ENCODE peak calls at places on chromosomes 2 and 18, in four cellular contexts. One of them, this sample, is unnamed.

GRCh38 chr2:215983581-215984351 is 29.6 kb downstream of the MREG start:
- DNase-seq in astrocyte of the spinal cord: no peak
- DNase-seq in H9: no peak
- DNase-seq in mammary epithelial cell: peak
- DNase-seq in this sample: no peak

GRCh38 chr18:64175432-64175831 is 26.5 kb upstream of the LINC00305 start:
- DNase-seq in H9: peak
- DNase-seq in astrocyte of the spinal cord: no peak
- DNase-seq in mammary epithelial cell: no peak
- DNase-seq in this sample: no peak

GRCh38 chr2:176139621-176140020 is 10.1 kb downstream of the HOXD8 start:
- DNase-seq in H9: peak
- DNase-seq in astrocyte of the spinal cord: no peak
- DNase-seq in mammary epithelial cell: no peak
- DNase-seq in this sample: no peak

GRCh38 chr18:23207994-23208393 is 72.7 kb downstream of the CABLES1 start:
- DNase-seq in astrocyte of the spinal cord: no peak
- DNase-seq in mammary epithelial cell: no peak
- DNase-seq in H9: no peak
- DNase-seq in this sample: no peak

GRCh38 chr2:201436141-201436540 is 15.1 kb downstream of the TRAK2 start:
- DNase-seq in mammary epithelial cell: no peak
- DNase-seq in H9: no peak
- DNase-seq in astrocyte of the spinal cord: no peak
- DNase-seq in this sample: no peak

GRCh38 chr2:47405757-47406156 is 2.8 kb downstream of the MSH2 start:
- DNase-seq in astrocyte of the spinal cord: no peak
- DNase-seq in H9: no peak
- DNase-seq in mammary epithelial cell: no peak
- DNase-seq in this sample: no peak

GRCh38 chr2:240460243-240460630 is 24.8 kb downstream of the GPC1 start:
- DNase-seq in H9: no peak
- DNase-seq in mammary epithelial cell: no peak
- DNase-seq in astrocyte of the spinal cord: no peak
- DNase-seq in this sample: peak

GRCh38 chr2:212842544-212843185 is 304.1 kb upstream of the ERBB4 start:
- DNase-seq in astrocyte of the spinal cord: peak
- DNase-seq in H9: no peak
- DNase-seq in mammary epithelial cell: peak
- DNase-seq in this sample: no peak

GRCh38 chr2:127256866-127257265 is 36.8 kb upstream of the CYP27C1 start:
- DNase-seq in mammary epithelial cell: no peak
- DNase-seq in H9: no peak
- DNase-seq in astrocyte of the spinal cord: no peak
- DNase-seq in this sample: no peak

GRCh38 chr18:46095532-46095931 is 2.6 kb downstream of the ATP5F1A start:
- DNase-seq in H9: no peak
- DNase-seq in mammary epithelial cell: no peak
- DNase-seq in astrocyte of the spinal cord: no peak
- DNase-seq in this sample: no peak

GRCh38 chr2:32820097-32820496 is 126.7 kb upstream of the LTBP1 start:
- DNase-seq in mammary epithelial cell: no peak
- DNase-seq in astrocyte of the spinal cord: no peak
- DNase-seq in H9: no peak
- DNase-seq in this sample: no peak

GRCh38 chr2:206482123-206482522 is 38.8 kb downstream of the ADAM23 start:
- DNase-seq in astrocyte of the spinal cord: no peak
- DNase-seq in mammary epithelial cell: peak
- DNase-seq in H9: no peak
- DNase-seq in this sample: no peak

GRCh38 chr2:21772624-21773023 is 648.9 kb downstream of the TDRD15 start:
- DNase-seq in H9: no peak
- DNase-seq in mammary epithelial cell: no peak
- DNase-seq in astrocyte of the spinal cord: peak
- DNase-seq in this sample: no peak

GRCh38 chr2:158994920-158995676 is 26.7 kb downstream of the TANC1 start:
- DNase-seq in astrocyte of the spinal cord: no peak
- DNase-seq in mammary epithelial cell: no peak
- DNase-seq in H9: no peak
- DNase-seq in this sample: no peak

GRCh38 chr2:190093793-190094192 is 31.3 kb upstream of the MSTN start:
- DNase-seq in astrocyte of the spinal cord: no peak
- DNase-seq in mammary epithelial cell: no peak
- DNase-seq in H9: no peak
- DNase-seq in this sample: no peak

GRCh38 chr18:73979742-73980141 is 167.9 kb downstream of the FBXO15 start:
- DNase-seq in H9: no peak
- DNase-seq in mammary epithelial cell: peak
- DNase-seq in astrocyte of the spinal cord: peak
- DNase-seq in this sample: no peak

GRCh38 chr18:73983970-73984369 is 163.7 kb downstream of the FBXO15 start:
- DNase-seq in mammary epithelial cell: no peak
- DNase-seq in astrocyte of the spinal cord: no peak
- DNase-seq in H9: no peak
- DNase-seq in this sample: no peak

GRCh38 chr18:73975266-73975665 is 172.4 kb downstream of the FBXO15 start:
- DNase-seq in mammary epithelial cell: no peak
- DNase-seq in astrocyte of the spinal cord: peak
- DNase-seq in H9: no peak
- DNase-seq in this sample: no peak

GRCh38 chr18:73983496-73983895 is 164.1 kb downstream of the FBXO15 start:
- DNase-seq in mammary epithelial cell: no peak
- DNase-seq in astrocyte of the spinal cord: no peak
- DNase-seq in H9: no peak
- DNase-seq in this sample: no peak

GRCh38 chr18:73980289-73980979 is 167.2 kb downstream of the FBXO15 start:
- DNase-seq in mammary epithelial cell: peak
- DNase-seq in H9: peak
- DNase-seq in astrocyte of the spinal cord: no peak
- DNase-seq in this sample: no peak
- TF ChIP-seq CTCF in mammary epithelial cell: peak
- TF ChIP-seq CTCF in H9: peak
- TF ChIP-seq CTCF in astrocyte of the spinal cord: peak
- TF ChIP-seq CTCF in this sample: peak

GRCh38 chr2:236404346-236404745 is 140.1 kb upstream of the ASB18 start:
- DNase-seq in mammary epithelial cell: no peak
- DNase-seq in H9: no peak
- DNase-seq in astrocyte of the spinal cord: no peak
- DNase-seq in this sample: no peak

GRCh38 chr2:236408090-236408489 is 143.9 kb upstream of the ASB18 start:
- DNase-seq in mammary epithelial cell: no peak
- DNase-seq in astrocyte of the spinal cord: no peak
- DNase-seq in H9: no peak
- DNase-seq in this sample: no peak

GRCh38 chr2:236403811-236404210 is 139.6 kb upstream of the ASB18 start:
- DNase-seq in mammary epithelial cell: no peak
- DNase-seq in astrocyte of the spinal cord: no peak
- DNase-seq in H9: no peak
- DNase-seq in this sample: no peak

GRCh38 chr2:236403125-236403524 is 138.9 kb upstream of the ASB18 start:
- DNase-seq in H9: no peak
- DNase-seq in astrocyte of the spinal cord: no peak
- DNase-seq in mammary epithelial cell: no peak
- DNase-seq in this sample: no peak

GRCh38 chr2:236405357-236405756 is 141.2 kb upstream of the ASB18 start:
- DNase-seq in mammary epithelial cell: no peak
- DNase-seq in H9: no peak
- DNase-seq in astrocyte of the spinal cord: no peak
- DNase-seq in this sample: no peak
- TF ChIP-seq CTCF in mammary epithelial cell: no peak
- TF ChIP-seq CTCF in H9: no peak
- TF ChIP-seq CTCF in astrocyte of the spinal cord: no peak
- TF ChIP-seq CTCF in this sample: no peak

GRCh38 chr2:38712871-38713270 is 38.3 kb downstream of the SRSF7 start:
- DNase-seq in mammary epithelial cell: no peak
- DNase-seq in astrocyte of the spinal cord: no peak
- DNase-seq in H9: no peak
- DNase-seq in this sample: no peak
- TF ChIP-seq CTCF in mammary epithelial cell: no peak
- TF ChIP-seq CTCF in astrocyte of the spinal cord: no peak
- TF ChIP-seq CTCF in H9: no peak
- TF ChIP-seq CTCF in this sample: no peak

GRCh38 chr2:226727251-226727650 is 72.4 kb downstream of the IRS1 start:
- DNase-seq in H9: no peak
- DNase-seq in astrocyte of the spinal cord: no peak
- DNase-seq in mammary epithelial cell: no peak
- DNase-seq in this sample: no peak
- TF ChIP-seq CTCF in H9: no peak
- TF ChIP-seq CTCF in astrocyte of the spinal cord: no peak
- TF ChIP-seq CTCF in mammary epithelial cell: no peak
- TF ChIP-seq CTCF in this sample: no peak

DNA sequence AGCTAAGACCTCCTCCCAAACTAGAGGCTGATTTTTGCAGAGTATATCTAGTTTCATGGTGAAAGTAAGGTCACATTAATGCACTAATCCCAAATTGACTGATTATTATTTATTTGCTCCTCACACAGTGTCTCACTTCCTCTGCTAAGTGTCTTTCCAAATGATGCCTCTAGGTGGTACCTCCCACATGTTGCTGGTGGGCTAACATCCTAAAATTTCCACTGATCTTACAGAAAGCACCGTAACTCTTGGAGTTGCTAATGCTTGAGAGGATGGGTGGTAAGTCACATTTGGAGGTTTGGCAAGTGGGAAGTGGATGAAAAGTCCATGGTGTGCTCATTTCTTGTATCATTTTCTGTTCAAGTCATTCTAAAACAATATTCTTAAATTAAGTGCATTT is 428.7 kb upstream of the GYPC start:
- DNase-seq in H9: no peak
- DNase-seq in mammary epithelial cell: no peak
- DNase-seq in astrocyte of the spinal cord: no peak
- DNase-seq in this sample: no peak
- TF ChIP-seq CTCF in H9: peak
- TF ChIP-seq CTCF in mammary epithelial cell: no peak
- TF ChIP-seq CTCF in astrocyte of the spinal cord: no peak
- TF ChIP-seq CTCF in this sample: peak

DNA sequence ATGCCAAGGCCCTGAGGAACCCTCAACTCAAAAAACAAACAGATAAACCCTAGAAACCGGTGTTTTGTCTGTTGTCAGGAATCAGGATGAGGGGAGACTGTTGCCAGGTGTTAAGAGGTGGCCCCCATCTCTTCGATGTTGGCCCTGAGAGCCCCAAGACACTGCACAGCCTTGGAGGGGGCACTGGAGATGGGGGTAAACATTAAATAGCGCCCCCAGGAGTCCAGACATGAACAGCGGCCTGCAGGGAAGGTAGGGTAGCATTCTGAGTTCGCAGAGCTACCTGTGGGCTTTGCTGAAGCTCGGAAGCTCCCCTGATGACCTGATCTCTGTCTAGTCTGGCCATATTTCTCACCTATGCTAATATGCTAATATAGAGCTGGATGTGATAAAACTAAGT is 97.6 kb upstream of the SMAD2 start:
- DNase-seq in mammary epithelial cell: no peak
- DNase-seq in astrocyte of the spinal cord: no peak
- DNase-seq in H9: no peak
- DNase-seq in this sample: no peak
- TF ChIP-seq CTCF in mammary epithelial cell: peak
- TF ChIP-seq CTCF in astrocyte of the spinal cord: peak
- TF ChIP-seq CTCF in H9: peak
- TF ChIP-seq CTCF in this sample: peak

DNA sequence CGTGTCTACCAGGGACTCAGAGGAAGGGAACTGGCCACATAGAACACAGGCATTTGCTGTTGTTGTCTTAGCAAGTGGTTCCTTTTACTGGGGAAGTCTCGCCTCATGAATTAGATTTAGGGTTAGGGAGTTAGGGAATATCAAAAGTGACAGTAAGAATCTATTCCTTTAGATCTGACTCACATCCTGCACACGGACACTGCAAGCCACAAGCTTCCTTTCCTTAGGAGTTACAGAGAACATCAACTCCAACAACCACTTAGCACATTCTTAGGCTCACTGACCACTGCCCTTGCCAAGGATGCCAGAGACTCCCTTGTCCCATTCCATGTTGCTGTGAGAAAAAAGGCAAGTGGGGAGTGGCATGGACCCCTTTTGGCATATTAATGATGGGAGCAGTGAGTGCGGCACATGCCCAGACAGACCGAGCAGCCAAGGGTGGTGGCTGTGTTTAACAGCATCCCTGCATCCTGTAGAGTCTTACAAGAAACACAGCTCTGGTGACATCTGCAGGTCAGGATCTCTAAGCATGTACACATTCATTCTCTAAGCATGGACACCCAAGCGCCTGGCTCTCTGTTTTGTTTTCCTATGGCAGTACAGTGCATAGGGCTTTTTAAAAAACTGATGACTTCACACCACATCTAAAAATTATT is 745.6 kb upstream of the RAB6C start:
- DNase-seq in H9: no peak
- DNase-seq in mammary epithelial cell: peak
- DNase-seq in astrocyte of the spinal cord: peak
- DNase-seq in this sample: no peak
- TF ChIP-seq CTCF in H9: peak
- TF ChIP-seq CTCF in mammary epithelial cell: no peak
- TF ChIP-seq CTCF in astrocyte of the spinal cord: no peak
- TF ChIP-seq CTCF in this sample: peak